ENCODE peak calls at places on chromosomes 6 and 20, in six cellular contexts. U is GM23248, A is mammary epithelial cell, T is neural progenitor cell, X is IMR-90, Y is H1. C is an unnamed sample. For H4K20me1, the result is how much of the 10 kb centered on the place peaks cover.

GRCh38 chr20:62219992-62220665 is at the start of gene HRH3:
- DNase-seq in A (no peak), T (peak), U (peak), X (no peak), Y (no peak), C (no peak)

GRCh38 chr6:30781697-30782424 is 37.5 kb upstream of the IER3 start:
- DNase-seq in A (peak), T (no peak), U (peak), X (peak), Y (no peak), C (peak)

GRCh38 chr6:37142047-37142614 is 27.8 kb upstream of the PIM1 start:
- DNase-seq in U (peak), A (no peak), Y (no peak), X (peak), T (no peak), C (no peak)

GRCh38 chr20:24692429-24693190 is 223.2 kb downstream of the SYNDIG1 start:
- DNase-seq in T (no peak), X (no peak), Y (no peak), U (no peak), A (no peak), C (no peak)

GRCh38 chr6:20812776-20813175 is 278.5 kb downstream of the CDKAL1 start:
- DNase-seq in A (no peak), U (no peak), T (no peak), X (no peak), Y (no peak), C (no peak)

GRCh38 chr6:152094992-152095592 is 287.6 kb downstream of the ESR1 start:
- DNase-seq in Y (peak), X (peak), T (no peak), A (peak), U (peak), C (peak)

GRCh38 chr20:24968278-24968677 is 19.2 kb downstream of the CST7 start:
- DNase-seq in U (no peak), T (no peak), Y (no peak), A (no peak), X (no peak), C (no peak)

GRCh38 chr6:26020983-26021349 is 58.4 kb downstream of the TRIM38 start:
- DNase-seq in A (peak), X (peak), T (peak), Y (no peak), U (peak), C (peak)

GRCh38 chr20:34037121-34037520 is 43.4 kb downstream of the RALY start:
- DNase-seq in Y (no peak), X (no peak), A (peak), U (peak), T (no peak), C (no peak)

GRCh38 chr6:161228911-161229591 is 44.8 kb downstream of the AGPAT4 start:
- DNase-seq in X (peak), U (peak), Y (no peak), T (peak), A (peak), C (peak)

GRCh38 chr6:109174911-109175310 is 79.6 kb downstream of the CEP57L1 start:
- DNase-seq in A (no peak), U (peak), T (no peak), X (no peak), Y (no peak), C (peak)

GRCh38 chr6:138567052-138567451 is 67.8 kb upstream of the NHSL1 start:
- DNase-seq in Y (no peak), T (no peak), A (no peak), U (no peak), X (no peak), C (no peak)

GRCh38 chr6:129744201-129744879 is 34.4 kb upstream of the ARHGAP18 start:
- DNase-seq in X (peak), Y (no peak), T (no peak), U (peak), A (peak), C (peak)

GRCh38 chr6:87066449-87067288 is 28.2 kb downstream of the CGA start:
- DNase-seq in U (peak), Y (no peak), T (peak), X (peak), A (peak), C (peak)

GRCh38 chr6:162294030-162294429 is 433.5 kb downstream of the PRKN start:
- DNase-seq in U (no peak), Y (no peak), X (no peak), T (no peak), A (no peak), C (no peak)

GRCh38 chr6:136880748-136881460 is 41.2 kb upstream of the SLC35D3 start:
- DNase-seq in U (no peak), A (no peak), X (no peak), Y (no peak), T (no peak), C (no peak)

GRCh38 chr6:4957521-4958231 is 46.2 kb downstream of the RPP40 start:
- DNase-seq in T (peak), A (no peak), Y (no peak), X (no peak), U (peak), C (no peak)

GRCh38 chr6:6057442-6058053 is 50.8 kb upstream of the NRN1 start:
- DNase-seq in X (no peak), U (peak), A (peak), T (peak), Y (no peak), C (no peak)

GRCh38 chr6:140623498-140623897 is 1249.0 kb upstream of the CITED2 start:
- DNase-seq in A (peak), X (peak), U (peak), T (no peak), Y (no peak), C (peak)

GRCh38 chr6:84448331-84448730 is 220.9 kb upstream of the CEP162 start:
- DNase-seq in Y (no peak), A (no peak), X (no peak), U (no peak), T (no peak), C (no peak)

GRCh38 chr6:56744528-56744927 is 101.8 kb upstream of the DST start:
- DNase-seq in X (no peak), A (peak), T (no peak), U (no peak), Y (no peak), C (no peak)

GRCh38 chr6:56746767-56747504 is 104.2 kb upstream of the DST start:
- DNase-seq in T (peak), Y (no peak), A (peak), U (no peak), X (no peak), C (no peak)

GRCh38 chr6:56742122-56742791 is 99.6 kb upstream of the DST start:
- DNase-seq in A (peak), U (peak), Y (no peak), T (no peak), X (peak), C (no peak)

GRCh38 chr6:56745081-56745480 is 102.4 kb upstream of the DST start:
- DNase-seq in A (peak), T (no peak), U (no peak), Y (no peak), X (no peak), C (no peak)

DNA sequence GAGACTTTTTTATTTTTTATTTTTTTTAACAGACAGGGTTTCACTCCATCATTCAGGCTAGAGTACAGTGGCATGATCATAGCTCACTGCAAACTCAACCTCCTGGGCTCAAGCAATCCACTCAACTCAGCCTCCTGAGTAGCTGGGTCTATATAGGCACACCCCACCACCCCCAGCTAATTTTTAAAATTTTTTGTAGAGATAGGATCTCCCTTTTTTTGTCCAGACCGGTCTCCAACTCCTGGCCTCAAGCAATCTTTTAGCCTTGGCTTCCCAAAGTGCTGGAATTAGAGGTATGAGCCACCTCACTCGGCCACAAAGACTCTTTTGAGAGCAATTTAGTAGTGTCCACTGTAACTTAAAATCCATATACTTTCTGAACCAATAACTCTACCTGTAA is 103.3 kb upstream of the DST start:
- DNase-seq in U (no peak), A (no peak), Y (no peak), T (no peak), X (no peak), C (no peak)
- H4K20me1 ChIP-seq in U (under half), A (under half), Y (under half), T (half or more), X (under half), C (under half)

GRCh38 chr6:169344651-169345050 is 91.0 kb upstream of the THBS2 start:
- DNase-seq in X (no peak), U (peak), Y (no peak), T (no peak), A (no peak), C (no peak)
- H3K27ac ChIP-seq in X (no peak), U (no peak), Y (no peak), T (no peak), A (peak), C (no peak)

GRCh38 chr6:78909391-78909790 is 42.0 kb downstream of the IRAK1BP1 start:
- DNase-seq in U (peak), Y (no peak), T (no peak), A (no peak), X (peak), C (no peak)

GRCh38 chr6:78908621-78909020 is 41.3 kb downstream of the IRAK1BP1 start:
- DNase-seq in U (peak), Y (no peak), A (peak), T (no peak), X (no peak), C (no peak)

GRCh38 chr6:78910611-78911134 is 43.3 kb downstream of the IRAK1BP1 start:
- DNase-seq in A (peak), X (no peak), U (peak), Y (peak), T (peak), C (peak)

GRCh38 chr6:78916411-78916810 is 49.1 kb downstream of the IRAK1BP1 start:
- DNase-seq in Y (no peak), A (peak), T (no peak), X (no peak), U (no peak), C (no peak)

DNA sequence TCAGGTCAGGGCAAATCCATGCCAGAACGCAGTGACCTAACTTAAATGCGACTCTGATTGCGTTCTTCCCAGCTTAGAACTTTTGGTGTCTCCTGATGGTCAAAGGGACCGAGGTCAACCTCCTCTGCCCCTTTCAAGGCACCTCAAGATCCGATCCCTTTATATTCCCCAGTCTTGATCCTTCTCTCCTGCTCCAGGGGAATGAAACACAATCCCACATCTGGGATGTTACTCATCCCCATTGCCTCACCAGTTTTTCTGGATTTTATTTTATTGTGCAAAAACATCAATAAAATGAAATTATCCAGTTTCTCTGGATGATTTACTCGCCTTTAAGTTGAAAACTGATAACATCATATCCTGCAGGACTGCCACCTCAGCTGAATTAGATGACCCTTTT is 43.9 kb downstream of the IRAK1BP1 start:
- DNase-seq in U (peak), Y (no peak), T (no peak), X (no peak), A (no peak), C (no peak)
- H3K9ac ChIP-seq in U (peak), Y (no peak), T (no peak), X (no peak), A (no peak), C (no peak)

GRCh38 chr20:37200926-37201826 is 21.8 kb upstream of the MROH8 start:
- DNase-seq in Y (no peak), A (no peak), T (no peak), X (no peak), U (no peak), C (no peak)

GRCh38 chr20:37201827-37202162 is 22.4 kb upstream of the MROH8 start:
- DNase-seq in U (peak), Y (no peak), T (no peak), A (no peak), X (no peak), C (no peak)

GRCh38 chr20:37202267-37202943 is 23.1 kb upstream of the MROH8 start:
- DNase-seq in Y (peak), A (peak), T (peak), X (peak), U (peak), C (peak)

GRCh38 chr20:37205130-37205529 is 25.8 kb upstream of the MROH8 start:
- DNase-seq in T (peak), X (no peak), U (no peak), Y (no peak), A (no peak), C (no peak)

DNA sequence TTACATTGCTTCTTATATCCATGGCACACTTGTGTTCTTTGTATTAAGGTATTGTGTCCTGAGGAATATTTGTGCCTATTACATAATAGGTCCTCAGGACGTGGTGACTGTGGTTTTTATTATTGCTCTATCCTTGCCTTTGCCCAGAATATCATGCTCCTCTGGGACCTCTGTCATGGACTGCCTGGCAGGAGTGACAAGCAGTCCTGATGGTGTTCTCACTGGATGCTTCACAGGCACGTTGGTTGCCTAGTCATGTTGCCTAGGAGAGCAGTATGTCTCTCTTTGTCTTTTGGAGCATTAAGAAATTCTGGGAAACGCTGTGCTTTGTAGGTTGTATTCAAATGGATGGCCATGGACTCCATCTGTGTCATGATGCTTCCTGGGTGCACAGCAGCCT is 24.7 kb upstream of the MROH8 start:
- DNase-seq in Y (no peak), A (no peak), T (no peak), X (no peak), U (no peak), C (no peak)
- H4K20me1 ChIP-seq in Y (under half), A (under half), T (under half), X (under half), U (under half), C (half or more)

GRCh38 chr6:11025094-11025493 is 19.0 kb downstream of the ELOVL2 start:
- DNase-seq in U (no peak), A (no peak), T (no peak), X (no peak), Y (no peak), C (no peak)

GRCh38 chr6:11023032-11023431 is 21.1 kb downstream of the ELOVL2 start:
- DNase-seq in X (no peak), A (no peak), T (no peak), U (no peak), Y (no peak), C (no peak)

GRCh38 chr6:11018225-11018624 is 25.9 kb downstream of the ELOVL2 start:
- DNase-seq in Y (no peak), X (no peak), U (no peak), A (no peak), T (no peak), C (no peak)

GRCh38 chr6:11021003-11021402 is 23.1 kb downstream of the ELOVL2 start:
- DNase-seq in T (no peak), X (no peak), A (no peak), Y (no peak), U (no peak), C (no peak)

DNA sequence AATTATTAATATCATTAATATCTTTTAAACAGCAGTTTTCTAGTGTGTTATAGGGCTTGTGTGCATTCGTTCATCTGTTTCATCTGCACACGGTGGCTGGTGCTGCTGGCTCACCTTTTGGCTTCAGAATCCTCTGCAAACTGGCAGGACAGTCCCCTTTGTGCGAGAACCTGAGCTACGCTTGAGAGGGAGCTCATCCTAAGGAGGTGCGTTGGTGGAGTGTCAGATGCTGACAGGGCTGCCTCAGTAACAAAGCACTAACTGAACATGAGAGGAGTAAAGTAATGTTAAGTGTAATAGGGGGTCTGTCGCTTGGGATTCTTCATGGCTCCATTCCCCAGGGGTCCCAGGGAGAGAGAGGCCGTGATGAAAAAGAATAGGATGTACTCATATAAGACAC is 22.4 kb downstream of the ELOVL2 start:
- DNase-seq in U (no peak), T (no peak), Y (no peak), X (no peak), A (no peak), C (no peak)
- H3K27ac ChIP-seq in U (no peak), T (no peak), Y (no peak), X (no peak), A (no peak), C (no peak)

DNA sequence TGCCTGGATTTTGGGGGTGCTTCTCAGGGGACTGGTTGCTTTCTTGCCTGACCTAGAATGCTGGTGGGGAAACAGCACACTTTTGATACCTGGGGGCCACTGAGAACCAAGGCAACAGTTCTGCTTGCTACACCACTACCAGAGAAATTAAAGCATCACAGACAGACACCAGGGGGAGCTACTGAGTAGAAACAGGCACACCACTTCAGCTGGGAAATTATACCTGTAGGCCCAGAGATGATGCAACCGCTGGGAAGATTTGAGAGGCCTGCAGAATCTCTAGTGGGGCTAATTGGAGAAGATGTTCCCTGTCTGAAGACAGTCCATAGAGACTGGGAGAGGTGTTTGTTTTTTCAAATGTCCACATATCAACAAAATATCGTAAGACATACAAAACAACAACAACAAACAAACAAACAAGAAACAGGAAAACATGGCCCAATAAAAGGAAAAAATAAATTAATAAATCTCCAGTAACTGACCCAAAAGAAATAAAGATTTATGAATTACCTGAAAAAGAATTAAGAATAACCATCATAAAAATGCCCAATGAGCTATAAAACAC is 129.4 kb upstream of the RIN2 start:
- DNase-seq in A (peak), U (peak), T (peak), Y (peak), X (peak), C (peak)
- H3K9ac ChIP-seq in A (no peak), U (no peak), T (no peak), Y (no peak), X (no peak), C (no peak)

DNA sequence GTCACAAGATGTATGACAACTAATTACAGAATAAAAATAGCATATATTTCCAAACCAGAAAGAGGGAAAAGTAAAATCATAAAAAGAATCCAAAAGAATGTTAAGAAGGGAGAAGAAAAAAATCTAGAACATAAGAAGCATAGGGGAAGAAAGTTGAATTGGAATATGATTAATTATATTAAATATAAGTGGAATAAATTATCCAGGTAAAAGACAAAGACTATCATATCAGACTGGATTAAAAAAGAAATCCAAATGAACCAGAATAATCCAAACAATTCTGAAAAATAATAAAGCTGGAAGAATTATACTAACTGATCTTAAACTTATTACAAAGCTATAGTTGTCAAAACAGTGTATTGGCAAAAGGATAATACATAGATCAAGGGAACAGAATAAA is 23.6 kb downstream of the CSNK2A1 start:
- DNase-seq in U (no peak), Y (no peak), A (no peak), X (no peak), T (no peak), C (no peak)
- H4K20me1 ChIP-seq in U (under half), Y (under half), A (under half), X (half or more), T (half or more), C (half or more)